ENCODE peak calls at places on chromosomes 4 and X, in four cellular contexts. One of them, this sample, is unnamed.

GRCh38 chrX:132171478-132171877 is 43.7 kb upstream of the FRMD7 start:
- DNase-seq in A549: peak
- DNase-seq in K562: peak
- DNase-seq in tibial nerve: no peak
- DNase-seq in this sample: no peak

GRCh38 chr4:81130569-81130968 is 84.5 kb downstream of the PRKG2 start:
- DNase-seq in K562: no peak
- DNase-seq in A549: no peak
- DNase-seq in tibial nerve: no peak
- DNase-seq in this sample: no peak

GRCh38 chr4:86043755-86044592 is 315.9 kb downstream of the MAPK10 start:
- DNase-seq in tibial nerve: no peak
- DNase-seq in A549: peak
- DNase-seq in K562: peak
- DNase-seq in this sample: no peak

GRCh38 chr4:184599492-184600135 is 49.6 kb downstream of the CASP3 start:
- DNase-seq in K562: no peak
- DNase-seq in A549: no peak
- DNase-seq in tibial nerve: no peak
- DNase-seq in this sample: no peak

GRCh38 chr4:187321741-187322140 is 598.1 kb upstream of the FAT1 start:
- DNase-seq in tibial nerve: no peak
- DNase-seq in A549: no peak
- DNase-seq in K562: no peak
- DNase-seq in this sample: no peak

GRCh38 chrX:7083468-7084396 is 63.8 kb upstream of the STS start:
- DNase-seq in tibial nerve: no peak
- DNase-seq in A549: peak
- DNase-seq in K562: no peak
- DNase-seq in this sample: no peak

GRCh38 chr4:87141428-87141827 is 79.0 kb downstream of the KLHL8 start:
- DNase-seq in A549: no peak
- DNase-seq in tibial nerve: no peak
- DNase-seq in K562: no peak
- DNase-seq in this sample: no peak

GRCh38 chr4:152515678-152516077 is 20.2 kb downstream of the FBXW7 start:
- DNase-seq in K562: peak
- DNase-seq in tibial nerve: no peak
- DNase-seq in A549: no peak
- DNase-seq in this sample: no peak

GRCh38 chrX:15745179-15745578 is 7.1 kb downstream of the CA5B start:
- DNase-seq in tibial nerve: no peak
- DNase-seq in K562: no peak
- DNase-seq in A549: no peak
- DNase-seq in this sample: no peak

GRCh38 chr4:6924361-6924779 is 14.7 kb downstream of the TBC1D14 start:
- DNase-seq in A549: no peak
- DNase-seq in tibial nerve: no peak
- DNase-seq in K562: no peak
- DNase-seq in this sample: no peak

GRCh38 chr4:6928067-6928466 is 18.4 kb downstream of the TBC1D14 start:
- DNase-seq in K562: no peak
- DNase-seq in A549: no peak
- DNase-seq in tibial nerve: no peak
- DNase-seq in this sample: no peak

GRCh38 chr4:6925357-6925836 is 15.8 kb downstream of the TBC1D14 start:
- DNase-seq in A549: no peak
- DNase-seq in tibial nerve: no peak
- DNase-seq in K562: peak
- DNase-seq in this sample: no peak

GRCh38 chr4:6926681-6927478 is 17.3 kb downstream of the TBC1D14 start:
- DNase-seq in A549: no peak
- DNase-seq in K562: peak
- DNase-seq in tibial nerve: no peak
- DNase-seq in this sample: peak

GRCh38 chr4:6926081-6926480 is 16.5 kb downstream of the TBC1D14 start:
- DNase-seq in K562: no peak
- DNase-seq in tibial nerve: no peak
- DNase-seq in A549: no peak
- DNase-seq in this sample: no peak
- TF ChIP-seq EP300 in K562: no peak
- TF ChIP-seq EP300 in tibial nerve: peak
- TF ChIP-seq EP300 in A549: no peak
- TF ChIP-seq EP300 in this sample: no peak

GRCh38 chrX:108270280-108270679 is 167.9 kb downstream of the COL4A6 start:
- DNase-seq in K562: no peak
- DNase-seq in A549: peak
- DNase-seq in tibial nerve: no peak
- DNase-seq in this sample: no peak

GRCh38 chrX:108268434-108269080 is 169.7 kb downstream of the COL4A6 start:
- DNase-seq in tibial nerve: no peak
- DNase-seq in K562: no peak
- DNase-seq in A549: no peak
- DNase-seq in this sample: no peak

GRCh38 chrX:108267561-108267960 is 170.7 kb downstream of the COL4A6 start:
- DNase-seq in A549: no peak
- DNase-seq in K562: no peak
- DNase-seq in tibial nerve: no peak
- DNase-seq in this sample: no peak

GRCh38 chrX:108270739-108271396 is 167.4 kb downstream of the COL4A6 start:
- DNase-seq in tibial nerve: no peak
- DNase-seq in A549: no peak
- DNase-seq in K562: no peak
- DNase-seq in this sample: no peak

GRCh38 chrX:108271397-108271787 is 166.8 kb downstream of the COL4A6 start:
- DNase-seq in tibial nerve: no peak
- DNase-seq in K562: no peak
- DNase-seq in A549: no peak
- DNase-seq in this sample: no peak
- H3K27ac ChIP-seq in tibial nerve: no peak
- H3K27ac ChIP-seq in K562: no peak
- H3K27ac ChIP-seq in A549: no peak
- H3K27ac ChIP-seq in this sample: no peak

GRCh38 chrX:29665532-29665931 is 549.8 kb upstream of the MAGEB2 start:
- DNase-seq in A549: no peak
- DNase-seq in tibial nerve: no peak
- DNase-seq in K562: no peak
- DNase-seq in this sample: no peak

GRCh38 chrX:29659911-29660310 is 555.5 kb upstream of the MAGEB2 start:
- DNase-seq in A549: no peak
- DNase-seq in tibial nerve: no peak
- DNase-seq in K562: no peak
- DNase-seq in this sample: no peak

GRCh38 chrX:29662759-29663503 is 552.4 kb upstream of the MAGEB2 start:
- DNase-seq in tibial nerve: no peak
- DNase-seq in K562: no peak
- DNase-seq in A549: peak
- DNase-seq in this sample: no peak

GRCh38 chrX:29662101-29662500 is 553.3 kb upstream of the MAGEB2 start:
- DNase-seq in A549: peak
- DNase-seq in tibial nerve: no peak
- DNase-seq in K562: no peak
- DNase-seq in this sample: no peak

GRCh38 chrX:29661290-29661689 is 554.1 kb upstream of the MAGEB2 start:
- DNase-seq in A549: peak
- DNase-seq in tibial nerve: no peak
- DNase-seq in K562: no peak
- DNase-seq in this sample: no peak
- TF ChIP-seq EP300 in A549: no peak
- TF ChIP-seq EP300 in tibial nerve: no peak
- TF ChIP-seq EP300 in K562: no peak
- TF ChIP-seq EP300 in this sample: no peak

GRCh38 chr4:186078977-186079697 is 10.2 kb downstream of the TLR3 start:
- DNase-seq in K562: no peak
- DNase-seq in tibial nerve: no peak
- DNase-seq in A549: no peak
- DNase-seq in this sample: no peak
- H3K27ac ChIP-seq in K562: no peak
- H3K27ac ChIP-seq in tibial nerve: no peak
- H3K27ac ChIP-seq in A549: no peak
- H3K27ac ChIP-seq in this sample: no peak

GRCh38 chrX:69046996-69047490 is 118.2 kb downstream of the PJA1 start:
- DNase-seq in tibial nerve: no peak
- DNase-seq in A549: no peak
- DNase-seq in K562: no peak
- DNase-seq in this sample: no peak
- TF ChIP-seq EP300 in tibial nerve: no peak
- TF ChIP-seq EP300 in A549: no peak
- TF ChIP-seq EP300 in K562: no peak
- TF ChIP-seq EP300 in this sample: no peak

DNA sequence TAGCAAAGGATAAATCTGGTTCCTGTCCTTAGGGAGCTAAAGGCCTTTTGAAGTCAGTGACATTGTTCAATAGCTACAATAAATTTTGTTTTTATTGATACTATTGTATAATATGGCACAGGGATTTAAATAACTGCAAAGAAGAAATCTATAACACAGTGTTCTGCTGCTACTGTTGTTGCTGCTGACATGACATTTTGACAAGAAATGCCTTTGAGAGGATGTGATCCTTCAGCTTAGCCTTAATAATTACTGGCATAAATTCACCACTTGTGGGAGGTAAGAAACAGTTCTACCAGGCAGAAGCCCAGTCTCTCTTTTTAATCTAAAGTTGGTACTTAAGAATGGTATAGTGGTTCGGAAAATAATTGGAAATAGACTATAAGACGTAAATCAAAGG is 4.1 kb downstream of the SULT1E1 start:
- DNase-seq in tibial nerve: no peak
- DNase-seq in A549: no peak
- DNase-seq in K562: no peak
- DNase-seq in this sample: no peak
- H3K27ac ChIP-seq in tibial nerve: no peak
- H3K27ac ChIP-seq in A549: no peak
- H3K27ac ChIP-seq in K562: no peak
- H3K27ac ChIP-seq in this sample: no peak

DNA sequence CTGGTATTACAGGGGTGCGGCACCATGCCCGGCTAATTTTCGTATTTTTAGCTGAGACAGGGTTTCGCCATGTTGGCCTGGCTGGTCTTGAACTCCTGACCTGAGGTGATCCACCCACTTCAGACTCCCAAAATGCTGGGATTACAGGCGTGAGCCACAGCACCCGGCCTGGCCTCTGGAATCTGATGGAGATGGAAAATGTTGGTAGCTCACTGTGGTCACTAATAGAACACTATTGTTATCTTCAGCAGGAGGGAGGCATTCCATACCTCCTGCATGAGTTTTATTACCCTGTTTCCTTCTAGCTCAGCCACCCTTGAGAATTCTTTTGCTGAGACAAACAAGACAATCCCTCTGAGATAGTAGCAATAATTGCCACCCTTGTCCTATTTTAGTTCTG is 105.0 kb downstream of the SHROOM3 start:
- DNase-seq in K562: no peak
- DNase-seq in tibial nerve: no peak
- DNase-seq in A549: no peak
- DNase-seq in this sample: no peak
- TF ChIP-seq EP300 in K562: no peak
- TF ChIP-seq EP300 in tibial nerve: no peak
- TF ChIP-seq EP300 in A549: no peak
- TF ChIP-seq EP300 in this sample: no peak

DNA sequence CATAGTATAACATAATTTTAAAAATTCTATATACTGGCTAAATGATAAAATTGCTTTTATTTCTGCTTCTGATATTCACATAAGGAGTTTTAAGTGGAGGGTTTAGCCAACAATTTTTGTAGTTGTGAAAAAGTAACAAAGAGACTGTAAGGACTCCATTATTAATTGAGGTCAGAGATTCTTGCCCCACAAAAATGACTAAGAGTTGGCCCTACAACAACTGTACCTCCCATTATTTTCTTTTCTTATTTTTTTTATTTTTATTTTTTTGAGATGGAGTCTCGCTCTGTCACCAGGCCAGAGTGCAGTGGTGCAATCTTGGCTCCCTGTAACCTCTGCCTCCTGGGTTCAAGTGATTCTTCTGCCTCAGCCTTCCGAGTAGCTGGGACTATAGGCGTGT is 9.4 kb upstream of the ADH1B start:
- DNase-seq in tibial nerve: no peak
- DNase-seq in A549: no peak
- DNase-seq in K562: no peak
- DNase-seq in this sample: no peak
- H3K27ac ChIP-seq in tibial nerve: peak
- H3K27ac ChIP-seq in A549: no peak
- H3K27ac ChIP-seq in K562: no peak
- H3K27ac ChIP-seq in this sample: no peak

GRCh38 chr4:123345132-123345923 is 51.3 kb upstream of the SPRY1 start:
- DNase-seq in A549: no peak
- DNase-seq in tibial nerve: no peak
- DNase-seq in K562: no peak
- DNase-seq in this sample: no peak

GRCh38 chr4:123349401-123350190 is 47.0 kb upstream of the SPRY1 start:
- DNase-seq in A549: no peak
- DNase-seq in tibial nerve: no peak
- DNase-seq in K562: peak
- DNase-seq in this sample: no peak

GRCh38 chr4:123345924-123346300 is 50.7 kb upstream of the SPRY1 start:
- DNase-seq in K562: no peak
- DNase-seq in tibial nerve: no peak
- DNase-seq in A549: no peak
- DNase-seq in this sample: no peak

GRCh38 chr4:123346330-123346940 is 50.2 kb upstream of the SPRY1 start:
- DNase-seq in K562: no peak
- DNase-seq in A549: no peak
- DNase-seq in tibial nerve: no peak
- DNase-seq in this sample: no peak

DNA sequence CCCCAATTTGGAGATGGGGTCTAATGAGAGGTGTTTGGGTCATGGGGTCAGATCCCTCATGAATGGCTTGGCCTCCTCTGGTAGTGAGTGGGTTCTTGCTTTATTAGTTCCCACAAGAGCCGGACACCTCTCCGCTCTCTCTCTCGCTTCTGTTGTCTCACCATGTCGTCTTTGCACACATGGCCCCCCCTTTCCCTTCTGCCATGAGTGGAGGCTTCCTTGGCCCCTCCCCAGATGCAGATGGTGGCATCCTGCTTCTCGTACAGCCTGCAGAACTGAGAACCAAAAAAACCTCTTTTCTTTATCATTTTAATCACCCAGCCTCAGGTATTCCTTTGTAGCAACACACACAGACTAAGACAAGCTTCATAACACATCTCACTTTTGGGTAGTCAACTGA is 49.7 kb upstream of the SPRY1 start:
- DNase-seq in K562: no peak
- DNase-seq in A549: no peak
- DNase-seq in tibial nerve: no peak
- DNase-seq in this sample: no peak
- TF ChIP-seq EP300 in K562: no peak
- TF ChIP-seq EP300 in A549: no peak
- TF ChIP-seq EP300 in tibial nerve: no peak
- TF ChIP-seq EP300 in this sample: no peak

DNA sequence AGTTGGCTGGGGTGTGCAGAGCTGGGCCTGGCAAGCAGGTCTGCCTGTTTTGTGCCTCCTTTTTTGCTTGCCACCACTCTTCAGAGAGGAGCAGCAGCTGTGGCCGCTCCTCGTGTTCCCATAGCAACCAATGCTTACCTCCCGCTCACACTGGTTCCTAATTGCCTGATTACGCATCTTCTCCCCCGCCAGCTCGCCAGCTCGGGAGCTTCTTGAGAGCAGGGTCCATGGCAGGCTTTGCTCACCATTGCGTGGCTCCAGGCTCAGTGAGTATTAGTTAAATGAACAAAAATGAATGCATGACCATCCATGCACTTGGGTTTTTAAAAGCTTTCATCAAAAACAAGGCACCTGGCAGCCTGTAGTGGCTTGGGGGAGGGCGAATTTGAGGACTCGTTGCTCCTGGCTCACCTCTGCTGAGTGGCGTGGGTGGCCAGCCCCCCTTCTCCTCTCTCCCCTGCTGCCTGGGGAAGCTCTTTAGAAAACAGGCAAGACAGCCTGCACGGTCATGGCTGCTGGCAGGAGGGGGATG is 14.2 kb upstream of the PJA1 start:
- DNase-seq in K562: no peak
- DNase-seq in tibial nerve: no peak
- DNase-seq in A549: no peak
- DNase-seq in this sample: peak
- H3K27ac ChIP-seq in K562: no peak
- H3K27ac ChIP-seq in tibial nerve: no peak
- H3K27ac ChIP-seq in A549: no peak
- H3K27ac ChIP-seq in this sample: no peak